ENCODE peak calls at places on chromosomes 4 and X, in five cellular contexts. T is psoas muscle, I is HCT116, Q is astrocyte of the spinal cord, L is KG1. U is an unnamed sample.

GRCh38 chr4:41413670-41414069 is 124.3 kb upstream of the LIMCH1 start:
- DNase-seq in T (no peak), I (no peak), Q (peak), L (no peak), U (no peak)

GRCh38 chr4:8911311-8912088 is 39.9 kb upstream of the HMX1 start:
- DNase-seq in T (peak), I (no peak), Q (no peak), L (no peak), U (no peak)

GRCh38 chr4:73875401-73875800 is 6.2 kb downstream of the CXCL1 start:
- DNase-seq in T (no peak), I (no peak), Q (peak), L (no peak), U (no peak)

GRCh38 chr4:107366016-107366415 is 329.9 kb upstream of the DKK2 start:
- DNase-seq in T (no peak), I (no peak), Q (peak), L (no peak), U (no peak)

GRCh38 chr4:88359558-88359957 is 19.1 kb upstream of the HERC6 start:
- DNase-seq in T (no peak), I (no peak), Q (no peak), L (no peak), U (no peak)

GRCh38 chrX:38664285-38664684 is 102.9 kb downstream of the TSPAN7 start:
- DNase-seq in T (no peak), I (peak), Q (peak), L (no peak), U (peak)

GRCh38 chr4:1172971-1173757 is 781 bp upstream of the SPON2 start:
- DNase-seq in T (peak), I (no peak), Q (peak), L (no peak), U (no peak)

GRCh38 chr4:76822294-76822693 is 75.7 kb downstream of the SOWAHB start:
- DNase-seq in T (peak), I (no peak), Q (no peak), L (no peak), U (no peak)

GRCh38 chr4:138981930-138982390 is 33.6 kb upstream of the NOCT start:
- DNase-seq in T (no peak), I (no peak), Q (peak), L (no peak), U (no peak)

GRCh38 chr4:177455591-177455990 is 13.4 kb upstream of the AGA start:
- DNase-seq in T (no peak), I (no peak), Q (peak), L (no peak), U (no peak)

GRCh38 chr4:186192068-186192751 is 843 bp downstream of the CYP4V2 start:
- DNase-seq in T (peak), I (no peak), Q (peak), L (no peak), U (peak)

GRCh38 chr4:175330236-175330635 is 412.1 kb downstream of the ADAM29 start:
- DNase-seq in T (no peak), I (no peak), Q (no peak), L (no peak), U (no peak)

GRCh38 chrX:9164535-9165425 is 130.9 kb upstream of the FAM9B start:
- DNase-seq in T (no peak), I (no peak), Q (peak), L (no peak), U (no peak)

GRCh38 chrX:152637649-152638442 is at the start of gene GABRQ:
- DNase-seq in T (no peak), I (peak), Q (peak), L (no peak), U (no peak)